ENCODE peak calls at places on chromosomes 12 and 14, in seven cellular contexts. L is activated gamma-delta T cell treated with anti-CD3 and anti-CD28 coated beads, Interleukin-2, amount 50 U/mL, for 16 hours; X is T-cell; U is H7; H is NCI-H2081; K is RPMI7951; R is pons. J is an unnamed sample.

GRCh38 chr12:33253123-33253522 is 186.5 kb downstream of the SYT10 start:
- DNase-seq in R (no peak), H (no peak), X (no peak), K (no peak), U (no peak), L (no peak), J (no peak)

GRCh38 chr12:130577348-130577747 is 138.8 kb downstream of the RIMBP2 start:
- DNase-seq in U (no peak), X (no peak), H (no peak), K (no peak), R (no peak), L (no peak), J (no peak)

GRCh38 chr12:119448737-119449136 is 114.2 kb downstream of the CCDC60 start:
- DNase-seq in U (no peak), R (no peak), H (no peak), K (no peak), L (no peak), X (no peak), J (peak)

GRCh38 chr12:39236994-39237393 is 205.9 kb downstream of the KIF21A start:
- DNase-seq in X (no peak), L (no peak), H (no peak), R (no peak), K (peak), U (no peak), J (no peak)

GRCh38 chr14:51188566-51189185 is 51.4 kb upstream of the TMX1 start:
- DNase-seq in U (no peak), L (no peak), X (no peak), H (no peak), K (peak), R (no peak), J (no peak)

GRCh38 chr14:22646570-22647254 is 2.6 kb upstream of the OR6J1 start:
- DNase-seq in H (no peak), U (no peak), K (peak), X (no peak), R (no peak), L (no peak), J (no peak)

GRCh38 chr14:70809238-70810214 is at the start of gene MAP3K9:
- DNase-seq in U (peak), X (peak), K (peak), L (peak), H (peak), R (peak), J (peak)

GRCh38 chr12:57434517-57435223 is at the start of gene INHBC:
- DNase-seq in X (no peak), U (no peak), K (no peak), L (no peak), R (no peak), H (no peak), J (no peak)

GRCh38 chr12:3333583-3333982 is 157.4 kb upstream of the PRMT8 start:
- DNase-seq in K (peak), X (no peak), L (no peak), H (no peak), R (no peak), U (peak), J (no peak)

GRCh38 chr12:56884421-56884820 is 49.8 kb downstream of the SDR9C7 start:
- DNase-seq in R (no peak), X (no peak), K (no peak), L (no peak), U (no peak), H (no peak), J (no peak)

GRCh38 chr12:52417742-52418141 is 11.6 kb upstream of the KRT82 start:
- DNase-seq in R (no peak), X (no peak), U (no peak), H (peak), L (no peak), K (no peak), J (no peak)

GRCh38 chr12:7642876-7643309 is 22.8 kb downstream of the APOBEC1 start:
- DNase-seq in U (no peak), L (no peak), K (peak), H (no peak), R (no peak), X (no peak), J (no peak)

GRCh38 chr12:4992881-4993280 is 50.8 kb upstream of the KCNA5 start:
- DNase-seq in X (no peak), L (no peak), K (no peak), R (no peak), H (no peak), U (no peak), J (no peak)

J was measured in SHP77 treated with DMSO at 0.1 percent for 48 hours.